ENCODE peak calls at places on chromosomes 12 and 14, in eight cellular contexts. P is sigmoid colon, Y is cardiac muscle cell, B is OCI-LY7, S is HAP-1, T is transverse colon, E is neural progenitor cell, Q is A549. C is an unnamed sample.

GRCh38 chr14:71704210-71704609 is 228.0 kb upstream of the RGS6 start:
- DNase-seq in S (no peak), B (no peak), P (no peak), E (no peak), Q (no peak), T (no peak), Y (no peak), C (no peak)

GRCh38 chr14:91019673-91020072 is 40.8 kb downstream of the RPS6KA5 start:
- DNase-seq in E (no peak), S (no peak), T (no peak), P (no peak), B (no peak), Q (no peak), Y (no peak), C (no peak)

GRCh38 chr12:39993261-39993660 is 112.6 kb downstream of the SLC2A13 start:
- DNase-seq in E (no peak), S (no peak), Y (no peak), P (no peak), Q (no peak), T (no peak), B (no peak), C (no peak)

GRCh38 chr14:37625597-37626595 is 30.5 kb downstream of the TTC6 start:
- DNase-seq in Y (no peak), S (no peak), P (no peak), E (no peak), B (no peak), Q (no peak), T (no peak), C (no peak)

GRCh38 chr14:22614240-22614799 is 16.2 kb downstream of the ABHD4 start:
- DNase-seq in T (no peak), Y (peak; percentile 83), Q (peak; percentile 81), B (peak; percentile 20), E (peak; percentile 8), P (no peak), S (peak; percentile 76), C (no peak)

GRCh38 chr14:73754911-73755360 is 40.8 kb upstream of the PNMA1 start:
- DNase-seq in S (no peak), T (peak; percentile 59), Y (peak; percentile 82), Q (no peak), B (no peak), P (peak; percentile 90), E (no peak), C (no peak)

GRCh38 chr12:6553051-6553868 is 2.6 kb downstream of the IFFO1 start:
- DNase-seq in Y (peak; percentile 80), B (no peak), T (no peak), E (no peak), Q (no peak), P (peak; percentile 91), S (no peak), C (no peak)

GRCh38 chr14:93133476-93133875 is 17.8 kb upstream of the ITPK1 start:
- DNase-seq in Y (peak; percentile 91), S (no peak), P (peak; percentile 81), Q (no peak), E (no peak), B (no peak), T (no peak), C (no peak)

GRCh38 chr12:132154341-132154761 is 10.1 kb downstream of the NOC4L start:
- DNase-seq in Y (no peak), S (no peak), E (peak; percentile 33), Q (no peak), P (no peak), T (no peak), B (no peak), C (no peak)

GRCh38 chr14:91980157-91980556 is 32.7 kb upstream of the FBLN5 start:
- DNase-seq in P (no peak), T (no peak), Q (peak; percentile 84), E (no peak), S (no peak), B (no peak), Y (peak; percentile 80), C (no peak)

GRCh38 chr12:94276725-94277124 is 128.3 kb downstream of the PLXNC1 start:
- DNase-seq in E (no peak), T (no peak), Y (no peak), S (no peak), Q (no peak), B (no peak), P (no peak), C (no peak)

GRCh38 chr14:103517626-103518415 is 4.8 kb downstream of the CKB start:
- DNase-seq in B (no peak), T (peak; percentile 64), Y (peak; percentile 42), Q (no peak), S (no peak), P (peak; percentile 81), E (no peak), C (no peak)

GRCh38 chr12:91196436-91196835 is 13.8 kb upstream of the DCN start:
- DNase-seq in S (no peak), T (no peak), Q (no peak), B (no peak), Y (no peak), P (no peak), E (no peak), C (no peak)

GRCh38 chr12:29807125-29807524 is 23.4 kb upstream of the TMTC1 start:
- DNase-seq in P (no peak), S (no peak), E (no peak), Q (no peak), T (no peak), B (no peak), Y (no peak), C (no peak)

DNA sequence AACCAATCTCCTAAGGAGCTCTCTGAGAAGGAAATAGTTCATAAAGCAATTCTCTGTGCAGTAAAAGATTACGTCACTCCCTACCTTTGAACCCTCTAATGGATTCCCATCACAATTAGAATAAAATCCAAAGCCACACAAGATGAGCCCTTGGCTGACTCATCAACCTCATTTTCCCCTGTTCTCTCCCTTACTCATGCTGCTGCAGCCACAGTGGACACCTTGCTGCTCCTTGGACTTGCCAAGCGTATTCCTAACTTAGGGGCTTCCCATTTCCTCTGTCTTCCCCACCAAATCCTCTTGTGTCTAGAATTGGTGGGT is 7.0 kb upstream of the TSPAN8 start:
- DNase-seq in T (peak; percentile 48), E (no peak), P (no peak), Y (no peak), B (no peak), S (no peak), Q (no peak), C (no peak)
- H3K4me1 ChIP-seq in T (peaks cover 69% of the 10 kb centered on the region), E (no peaks in the 10 kb centered on the region), P (no peaks in the 10 kb centered on the region), Y (no peaks in the 10 kb centered on the region), B (no peaks in the 10 kb centered on the region), S (no peaks in the 10 kb centered on the region), Q (no peaks in the 10 kb centered on the region), C (no peaks in the 10 kb centered on the region)

DNA sequence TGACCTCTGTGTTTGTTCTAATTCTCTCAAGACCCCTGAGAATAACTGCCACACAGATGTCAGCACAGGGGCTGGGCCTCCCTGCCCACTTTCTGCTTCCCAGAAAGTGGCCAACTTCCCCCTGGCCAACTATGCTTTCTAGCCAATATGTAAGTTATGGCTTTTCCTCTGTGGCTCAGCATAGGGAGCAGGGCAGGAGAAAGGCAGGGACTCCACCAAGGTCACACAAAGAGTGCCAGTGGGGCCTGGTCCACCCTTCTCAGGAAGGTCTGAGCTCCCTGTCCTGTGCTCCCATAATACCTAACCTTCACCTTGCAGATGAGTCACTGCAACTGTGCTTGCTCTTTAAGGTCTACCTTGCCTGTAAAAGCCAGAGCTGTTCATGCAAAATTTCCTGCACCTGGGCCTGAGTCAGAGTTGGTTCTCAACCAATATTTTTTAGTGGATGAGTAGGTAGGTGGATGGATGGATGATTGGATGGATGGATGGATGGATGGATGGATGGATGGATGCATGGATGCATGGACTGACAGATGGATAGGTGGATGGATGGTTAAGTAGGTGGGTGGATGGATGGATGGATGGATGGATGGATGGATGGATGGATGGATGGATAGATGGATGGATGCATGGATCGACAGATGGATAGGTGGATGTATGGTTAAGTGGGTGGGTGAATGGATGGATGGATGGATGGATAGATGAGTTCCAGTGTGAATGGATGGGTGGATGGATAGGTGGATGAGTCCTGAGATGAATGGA is 64.2 kb downstream of the DIO3 start:
- DNase-seq in T (no peak), E (no peak), Q (no peak), P (no peak), S (no peak), Y (no peak), B (no peak), C (no peak)
- H3K4me3 ChIP-seq in T (no peak overlapping the region), E (no peak overlapping the region), Q (no peak overlapping the region), P (no peak overlapping the region), S (no peak overlapping the region), Y (no peak overlapping the region), B (no peak overlapping the region), C (no peak overlapping the region)

GRCh38 chr12:46472893-46473633 is 100.5 kb upstream of the SLC38A2 start:
- DNase-seq in Y (peak; percentile 86), E (no peak), Q (no peak), B (no peak), T (no peak), S (no peak), P (no peak), C (no peak)

GRCh38 chr12:46478123-46478522 is 105.5 kb upstream of the SLC38A2 start:
- DNase-seq in E (no peak), Q (no peak), P (no peak), Y (no peak), T (no peak), B (no peak), S (no peak), C (no peak)

GRCh38 chr12:46477541-46477940 is 105.0 kb upstream of the SLC38A2 start:
- DNase-seq in S (no peak), B (no peak), T (no peak), P (no peak), Q (no peak), Y (no peak), E (no peak), C (no peak)

GRCh38 chr12:46473634-46474201 is 101.1 kb upstream of the SLC38A2 start:
- DNase-seq in T (peak; percentile 75), Q (peak; percentile 86), S (no peak), B (no peak), P (peak; percentile 81), E (no peak), Y (peak; percentile 96), C (peak; percentile 77)

GRCh38 chr12:46475972-46476645 is 103.5 kb upstream of the SLC38A2 start:
- DNase-seq in P (no peak), Q (no peak), Y (no peak), B (no peak), S (no peak), E (no peak), T (no peak), C (no peak)
- H3K4me1 ChIP-seq in P (peaks cover 29% of the 10 kb centered on the region), Q (peaks cover 60% of the 10 kb centered on the region), Y (peaks cover 26% of the 10 kb centered on the region), B (no peaks in the 10 kb centered on the region), S (no peaks in the 10 kb centered on the region), E (no peaks in the 10 kb centered on the region), T (peaks cover 29% of the 10 kb centered on the region), C (peaks cover 3% of the 10 kb centered on the region)

GRCh38 chr14:57498035-57498434 is 4.4 kb upstream of the CCDC198 start:
- DNase-seq in E (no peak), Y (no peak), P (no peak), S (no peak), Q (no peak), T (no peak), B (no peak), C (no peak)

GRCh38 chr14:57493467-57494181 is at the start of gene CCDC198:
- DNase-seq in P (no peak), Q (peak; percentile 25), T (no peak), E (no peak), S (no peak), B (no peak), Y (no peak), C (no peak)

GRCh38 chr14:57487771-57488170 is 5.9 kb downstream of the CCDC198 start:
- DNase-seq in Q (no peak), T (no peak), E (no peak), P (no peak), S (no peak), Y (no peak), B (no peak), C (no peak)

GRCh38 chr14:57495409-57495808 is 1.8 kb upstream of the CCDC198 start:
- DNase-seq in P (no peak), B (no peak), E (no peak), T (no peak), Y (no peak), Q (no peak), S (no peak), C (no peak)

GRCh38 chr14:57492859-57493258 is 798 bp downstream of the CCDC198 start:
- DNase-seq in Y (peak; percentile 20), B (no peak), S (no peak), T (no peak), P (no peak), Q (no peak), E (no peak), C (no peak)
- H3K4me3 ChIP-seq in Y (no peak overlapping the region), B (no peak overlapping the region), S (no peak overlapping the region), T (no peak overlapping the region), P (no peak overlapping the region), Q (peak overlapping the region; percentile 31), E (no peak overlapping the region), C (no peak overlapping the region)